ENCODE peak calls at places on chromosome 7, in six cellular contexts. C is H54; S is caudate nucleus; Y is amygdala; J is stimulated activated CD8-positive, alpha-beta memory T cell treated with anti-CD3 and anti-CD28 coated beads, Interleukin-7, amount 100 ng/mL, for 1 hour; K is stimulated activated CD4-positive, alpha-beta T cell treated with anti-CD3 and anti-CD28 coated beads, Interleukin-4, amount 100 ng/mL, for 4 hours. R is an unnamed sample.

GRCh38 chr7:82562716-82563404 is 119.3 kb upstream of the CACNA2D1 start:
- DNase-seq in C (no peak), S (no peak), Y (no peak), J (no peak), K (no peak), R (no peak)

GRCh38 chr7:1987591-1988532 is 244.9 kb downstream of the MAD1L1 start:
- DNase-seq in C (no peak), S (no peak), Y (no peak), J (no peak), K (peak; percentile 11), R (no peak)

GRCh38 chr7:17440831-17441230 is 142.4 kb downstream of the AHR start:
- DNase-seq in C (no peak), S (no peak), Y (no peak), J (no peak), K (no peak), R (no peak)

GRCh38 chr7:2657208-2657607 is 25.4 kb downstream of the TTYH3 start:
- DNase-seq in C (no peak), S (no peak), Y (no peak), J (no peak), K (no peak), R (no peak)

GRCh38 chr7:120023494-120024167 is 249.3 kb upstream of the KCND2 start:
- DNase-seq in C (no peak), S (no peak), Y (no peak), J (no peak), K (no peak), R (no peak)

GRCh38 chr7:135801045-135801693 is 52.6 kb upstream of the FAM180A start:
- DNase-seq in C (peak; percentile 45), S (peak; percentile 43), Y (no peak), J (no peak), K (no peak), R (peak; percentile 22)

GRCh38 chr7:76513817-76514799 is 3.8 kb downstream of the UPK3B start:
- DNase-seq in C (no peak), S (no peak), Y (no peak), J (no peak), K (no peak), R (no peak)

GRCh38 chr7:105639677-105640493 is 58.6 kb upstream of the EFCAB10 start:
- DNase-seq in C (no peak), S (no peak), Y (no peak), J (no peak), K (no peak), R (no peak)

GRCh38 chr7:131007439-131008330 is 273.7 kb upstream of the KLF14 start:
- DNase-seq in C (no peak), S (peak; percentile 71), Y (peak; percentile 38), J (no peak), K (peak; percentile 63), R (no peak)

GRCh38 chr7:92835851-92836488 is 403 bp downstream of the CDK6 start:
- DNase-seq in C (peak; percentile 12), S (peak; percentile 24), Y (no peak), J (no peak), K (peak; percentile 56), R (peak; percentile 33)

GRCh38 chr7:28774529-28775057 is 183.5 kb downstream of the TRIL start:
- DNase-seq in C (no peak), S (no peak), Y (no peak), J (no peak), K (no peak), R (no peak)

GRCh38 chr7:83957333-83957732 is 237.3 kb downstream of the SEMA3A start:
- DNase-seq in C (no peak), S (no peak), Y (no peak), J (no peak), K (no peak), R (no peak)

GRCh38 chr7:16550671-16551070 is 24.0 kb downstream of the LRRC72 start:
- DNase-seq in C (no peak), S (no peak), Y (no peak), J (no peak), K (no peak), R (no peak)

GRCh38 chr7:28572321-28573058 is 160.2 kb downstream of the CREB5 start:
- DNase-seq in C (no peak), S (no peak), Y (no peak), J (no peak), K (no peak), R (no peak)

GRCh38 chr7:70215491-70215890 is 617.2 kb downstream of the AUTS2 start:
- DNase-seq in C (peak; percentile 18), S (no peak), Y (no peak), J (no peak), K (no peak), R (no peak)

GRCh38 chr7:652881-653280 is 73.6 kb upstream of the DNAAF5 start:
- DNase-seq in C (no peak), S (no peak), Y (no peak), J (no peak), K (no peak), R (no peak)